ENCODE peak calls at places on chromosome 10, in nine cellular contexts. K, G, Z, C, F, M, N, W and V are unnamed samples.

GRCh38 chr10:118568327-118568848 is 27.1 kb downstream of the PRLHR start:
- DNase-seq in Z (peak), F (no peak), N (peak), M (peak), W (no peak), K (peak), C (peak), G (peak), V (peak)

GRCh38 chr10:127679642-127680255 is 57.2 kb upstream of the FOXI2 start:
- DNase-seq in N (no peak), C (no peak), G (no peak), K (no peak), Z (no peak), F (no peak), M (no peak), W (no peak), V (no peak)

GRCh38 chr10:73814896-73815718 is 3.7 kb upstream of the NDST2 start:
- DNase-seq in W (no peak), F (no peak), Z (no peak), N (no peak), K (no peak), C (peak), G (no peak), M (no peak), V (no peak)

GRCh38 chr10:67697646-67698245 is 1.8 kb upstream of the CTNNA3 start:
- DNase-seq in C (peak), N (no peak), Z (no peak), K (peak), M (peak), F (no peak), W (no peak), G (peak), V (peak)

GRCh38 chr10:86066696-86067095 is 299.9 kb downstream of the GRID1 start:
- DNase-seq in F (no peak), M (no peak), G (no peak), Z (no peak), K (no peak), C (no peak), W (no peak), N (no peak), V (no peak)

GRCh38 chr10:117311261-117311660 is 64.0 kb downstream of the PDZD8 start:
- DNase-seq in G (no peak), W (no peak), F (no peak), C (no peak), M (no peak), Z (no peak), K (no peak), N (no peak), V (no peak)

GRCh38 chr10:69968830-69969229 is 83.8 kb upstream of the MACROH2A2 start:
- DNase-seq in F (no peak), M (no peak), K (no peak), Z (no peak), C (peak), W (peak), G (no peak), N (peak), V (no peak)

GRCh38 chr10:57628592-57629284 is 639.0 kb downstream of the IPMK start:
- DNase-seq in K (no peak), G (no peak), Z (no peak), M (no peak), N (no peak), C (peak), F (no peak), W (no peak), V (no peak)

GRCh38 chr10:49610015-49610734 is at the start of gene SLC18A3:
- DNase-seq in K (no peak), N (no peak), F (no peak), M (no peak), W (no peak), G (no peak), C (no peak), Z (no peak), V (no peak)

GRCh38 chr10:122040786-122041185 is 51.8 kb downstream of the TACC2 start:
- DNase-seq in W (no peak), N (no peak), G (no peak), C (no peak), M (no peak), K (no peak), F (no peak), Z (no peak), V (no peak)

GRCh38 chr10:11886138-11886474 is 63.0 kb downstream of the PROSER2 start:
- DNase-seq in W (no peak), K (no peak), F (no peak), Z (no peak), C (no peak), G (no peak), N (no peak), M (no peak), V (no peak)

GRCh38 chr10:77360121-77360520 is 277.5 kb downstream of the KCNMA1 start:
- DNase-seq in Z (no peak), F (no peak), C (no peak), W (no peak), M (no peak), G (peak), K (no peak), N (no peak), V (no peak)

GRCh38 chr10:109676703-109677102 is 246.6 kb downstream of the XPNPEP1 start:
- DNase-seq in C (no peak), N (no peak), G (peak), F (no peak), W (no peak), K (no peak), Z (no peak), M (no peak), V (no peak)

GRCh38 chr10:26437637-26438461 is at the start of gene APBB1IP:
- DNase-seq in N (peak), G (peak), Z (peak), F (no peak), M (peak), C (peak), K (peak), W (peak), V (peak)

GRCh38 chr10:75717126-75717916 is 285.9 kb downstream of the LRMDA start:
- DNase-seq in Z (no peak), N (peak), F (no peak), G (peak), M (no peak), K (no peak), C (no peak), W (no peak), V (no peak)

GRCh38 chr10:30863516-30864210 is 168.0 kb downstream of the ZNF438 start:
- DNase-seq in N (no peak), C (no peak), G (no peak), K (no peak), W (no peak), F (no peak), M (no peak), Z (no peak), V (no peak)

GRCh38 chr10:48496831-48497792 is 107.8 kb downstream of the ARHGAP22 start:
- DNase-seq in C (no peak), N (peak), K (no peak), W (peak), Z (no peak), F (no peak), G (peak), M (no peak), V (no peak)

GRCh38 chr10:33524966-33525365 is 190.5 kb upstream of the NRP1 start:
- DNase-seq in G (peak), K (no peak), Z (no peak), F (no peak), N (no peak), M (no peak), C (no peak), W (no peak), V (no peak)

GRCh38 chr10:129710510-129710847 is 243.4 kb downstream of the MGMT start:
- DNase-seq in N (no peak), K (no peak), F (no peak), W (no peak), M (no peak), G (no peak), C (no peak), Z (no peak), V (no peak)

GRCh38 chr10:112201334-112201733 is 17.8 kb upstream of the GPAM start:
- DNase-seq in W (no peak), Z (no peak), M (no peak), N (peak), G (no peak), C (no peak), K (no peak), F (no peak), V (no peak)

GRCh38 chr10:91653214-91653875 is 20.5 kb upstream of the PPP1R3C start:
- DNase-seq in Z (no peak), F (no peak), G (peak), C (no peak), M (no peak), N (no peak), W (no peak), K (no peak), V (no peak)

GRCh38 chr10:130500251-130501000 is 364.2 kb downstream of the GLRX3 start:
- DNase-seq in C (no peak), K (no peak), G (no peak), Z (no peak), N (no peak), M (no peak), F (no peak), W (no peak), V (no peak)

GRCh38 chr10:70648427-70648826 is 23.9 kb upstream of the ADAMTS14 start:
- DNase-seq in C (no peak), W (no peak), F (no peak), Z (no peak), N (no peak), K (no peak), G (no peak), M (no peak), V (no peak)

GRCh38 chr10:50497758-50498157 is 126.0 kb downstream of the SGMS1 start:
- DNase-seq in N (no peak), C (no peak), G (peak), M (no peak), F (no peak), W (no peak), K (no peak), Z (no peak), V (no peak)

GRCh38 chr10:91798736-91799579 is 732 bp downstream of the TNKS2 start:
- DNase-seq in F (no peak), Z (peak), N (no peak), C (peak), M (peak), G (peak), W (peak), K (peak), V (peak)

GRCh38 chr10:93218386-93218785 is 144.7 kb downstream of the CYP26A1 start:
- DNase-seq in F (no peak), K (no peak), Z (no peak), M (no peak), G (no peak), W (no peak), C (no peak), N (no peak), V (no peak)

GRCh38 chr10:133285217-133285616 is 8.5 kb upstream of the ADAM8 start:
- DNase-seq in N (no peak), Z (no peak), M (no peak), F (no peak), C (no peak), W (no peak), K (no peak), G (no peak), V (no peak)

GRCh38 chr10:126387041-126387908 is 1.0 kb downstream of the ADAM12 start:
- DNase-seq in N (peak), Z (peak), W (peak), C (peak), K (no peak), M (peak), F (no peak), G (peak), V (peak)

GRCh38 chr10:89301721-89302445 is at the start of gene IFIT2:
- DNase-seq in K (peak), C (no peak), N (no peak), Z (peak), M (peak), F (no peak), G (peak), W (peak), V (no peak)